ENCODE peak calls at places on chromosomes 12 and 14, in four cellular contexts. Y is central memory CD4-positive, alpha-beta T cell; H is uterus; O is nucleus accumbens. R is an unnamed sample.

GRCh38 chr12:110590806-110591326 is 7.7 kb upstream of the PPTC7 start:
- DNase-seq in Y (peak), H (no peak), O (no peak), R (no peak)

GRCh38 chr12:6608592-6609311 is 1.6 kb upstream of the CHD4 start:
- DNase-seq in Y (peak), H (peak), O (no peak), R (no peak)

GRCh38 chr12:26441434-26441833 is 246.1 kb downstream of the SSPN start:
- DNase-seq in Y (no peak), H (no peak), O (no peak), R (no peak)

GRCh38 chr14:44453433-44454171 is 53.5 kb downstream of the FSCB start:
- DNase-seq in Y (no peak), H (no peak), O (no peak), R (peak)

GRCh38 chr12:104687823-104688573 is 231.2 kb downstream of the CHST11 start:
- DNase-seq in Y (peak), H (no peak), O (no peak), R (no peak)

GRCh38 chr12:125775507-125775906 is 710.3 kb downstream of the AACS start:
- DNase-seq in Y (no peak), H (no peak), O (no peak), R (no peak)

GRCh38 chr14:104792101-104792884 is 3.3 kb downstream of the AKT1 start:
- DNase-seq in Y (no peak), H (no peak), O (no peak), R (peak)

GRCh38 chr12:66716522-66716921 is 37.6 kb upstream of the GRIP1 start:
- DNase-seq in Y (no peak), H (no peak), O (no peak), R (no peak)

GRCh38 chr12:102980350-102980749 is 22.9 kb downstream of the ASCL1 start:
- DNase-seq in Y (no peak), H (no peak), O (no peak), R (no peak)

GRCh38 chr14:91796622-91797347 is 64.9 kb upstream of the CATSPERB start:
- DNase-seq in Y (no peak), H (no peak), O (no peak), R (no peak)

GRCh38 chr12:125387206-125387605 is 322.0 kb downstream of the AACS start:
- DNase-seq in Y (no peak), H (no peak), O (no peak), R (no peak)

GRCh38 chr12:131279281-131279921 is 325.7 kb downstream of the ADGRD1 start:
- DNase-seq in Y (no peak), H (no peak), O (no peak), R (no peak)

GRCh38 chr12:96238336-96239031 is 44.3 kb downstream of the ELK3 start:
- DNase-seq in Y (no peak), H (no peak), O (no peak), R (no peak)

GRCh38 chr12:67070307-67070600 is 198.9 kb upstream of the CAND1 start:
- DNase-seq in Y (no peak), H (no peak), O (no peak), R (no peak)

GRCh38 chr12:93762912-93763311 is 85.7 kb downstream of the CRADD start:
- DNase-seq in Y (no peak), H (no peak), O (no peak), R (no peak)

GRCh38 chr12:2198542-2198941 is 145.8 kb downstream of the CACNA1C start:
- DNase-seq in Y (no peak), H (no peak), O (no peak), R (no peak)

GRCh38 chr12:97555547-97556200 is 93.1 kb downstream of the RMST start:
- DNase-seq in Y (no peak), H (no peak), O (no peak), R (no peak)

GRCh38 chr12:39061576-39061975 is 156.2 kb upstream of the CPNE8 start:
- DNase-seq in Y (no peak), H (no peak), O (no peak), R (no peak)

GRCh38 chr12:112862570-112863137 is 44.1 kb upstream of the OAS1 start:
- DNase-seq in Y (no peak), H (no peak), O (no peak), R (no peak)

GRCh38 chr12:106841471-106842302 is 67.2 kb downstream of the RIC8B start:
- DNase-seq in Y (peak), H (peak), O (no peak), R (peak)

GRCh38 chr14:77882098-77882497 is 82.2 kb downstream of the ADCK1 start:
- DNase-seq in Y (no peak), H (no peak), O (no peak), R (peak)

GRCh38 chr12:48420031-48420775 is 52.2 kb upstream of the ANP32D start:
- DNase-seq in Y (no peak), H (no peak), O (no peak), R (no peak)

GRCh38 chr14:57834001-57834598 is 31.8 kb downstream of the SLC35F4 start:
- DNase-seq in Y (no peak), H (no peak), O (no peak), R (no peak)

GRCh38 chr14:59897757-59898383 is 22.1 kb upstream of the LRRC9 start:
- DNase-seq in Y (no peak), H (no peak), O (no peak), R (peak)

GRCh38 chr14:102319351-102320032 is at the start of gene ZNF839:
- DNase-seq in Y (peak), H (peak), O (peak), R (peak)

GRCh38 chr12:67501362-67501761 is 147.2 kb upstream of the DYRK2 start:
- DNase-seq in Y (no peak), H (no peak), O (no peak), R (no peak)